ENCODE peak calls at places on chromosomes 2 and 18, in six cellular contexts. E, U, Y, X, R and F are unnamed samples.

GRCh38 chr2:71617266-71617665 is 163.9 kb downstream of the DYSF start:
- DNase-seq in X (peak; percentile 51), E (peak; percentile 10), Y (no peak), R (no peak), U (no peak), F (no peak)

GRCh38 chr2:18219676-18220075 is 340.8 kb downstream of the RDH14 start:
- DNase-seq in X (no peak), E (no peak), R (no peak), Y (no peak), U (no peak), F (no peak)

GRCh38 chr2:84946204-84947009 is 24.6 kb upstream of the KCMF1 start:
- DNase-seq in R (peak; percentile 82), X (no peak), U (peak; percentile 91), E (peak; percentile 86), Y (no peak), F (no peak)

GRCh38 chr2:144374163-144374661 is 145.7 kb downstream of the ZEB2 start:
- DNase-seq in Y (no peak), U (no peak), E (no peak), X (no peak), R (no peak), F (no peak)

GRCh38 chr2:233840520-233840919 is 13.8 kb downstream of the HJURP start:
- DNase-seq in E (no peak), Y (peak; percentile 12), X (peak; percentile 34), R (no peak), U (no peak), F (no peak)

GRCh38 chr2:115165529-115166109 is 723.2 kb downstream of the DPP10 start:
- DNase-seq in U (peak; percentile 5), E (peak; percentile 35), Y (no peak), X (no peak), R (peak; percentile 68), F (peak; percentile 30)

GRCh38 chr2:56816666-56817065 is 632.9 kb downstream of the CCDC85A start:
- DNase-seq in U (no peak), E (no peak), Y (no peak), R (peak; percentile 4), X (no peak), F (no peak)

GRCh38 chr2:235925250-235925919 is 242.8 kb downstream of the GBX2 start:
- DNase-seq in E (no peak), U (no peak), Y (no peak), X (no peak), R (no peak), F (no peak)

GRCh38 chr2:237194081-237194480 is 108.4 kb downstream of the COPS8 start:
- DNase-seq in U (no peak), E (no peak), Y (no peak), R (no peak), X (no peak), F (no peak)

GRCh38 chr2:240689975-240690374 is 1.7 kb upstream of the AQP12A start:
- DNase-seq in Y (peak; percentile 34), X (no peak), E (no peak), R (no peak), U (no peak), F (no peak)

GRCh38 chr18:36544036-36544725 is 246.7 kb downstream of the FHOD3 start:
- DNase-seq in Y (no peak), E (no peak), U (no peak), X (no peak), R (no peak), F (no peak)

GRCh38 chr2:85706604-85707296 is 12.6 kb downstream of the GNLY start:
- DNase-seq in U (no peak), E (no peak), X (peak; percentile 75), R (no peak), Y (peak; percentile 85), F (no peak)

GRCh38 chr18:61677435-61677830 is 215.4 kb downstream of the RNF152 start:
- DNase-seq in R (no peak), X (no peak), E (no peak), Y (no peak), U (no peak), F (no peak)

GRCh38 chr2:3172265-3172935 is 205.2 kb downstream of the EIPR1 start:
- DNase-seq in E (no peak), Y (no peak), R (no peak), U (no peak), X (no peak), F (peak; percentile 75)

GRCh38 chr2:176637497-176638166 is 368.4 kb downstream of the MTX2 start:
- DNase-seq in R (peak; percentile 41), Y (peak; percentile 70), U (no peak), X (no peak), E (peak; percentile 48), F (peak; percentile 21)

GRCh38 chr2:236928353-236929153 is 157.1 kb upstream of the COPS8 start:
- DNase-seq in Y (no peak), X (peak; percentile 50), E (peak; percentile 12), U (no peak), R (no peak), F (no peak)

GRCh38 chr2:239127513-239127912 is 273.3 kb downstream of the HDAC4 start:
- DNase-seq in Y (no peak), U (no peak), R (no peak), E (no peak), X (no peak), F (no peak)

GRCh38 chr18:25223211-25223610 is 128.8 kb downstream of the ZNF521 start:
- DNase-seq in R (no peak), U (no peak), E (no peak), Y (no peak), X (no peak), F (no peak)

GRCh38 chr2:196601430-196602306 is 37.8 kb upstream of the CCDC150 start:
- DNase-seq in U (peak; percentile 83), X (peak; percentile 83), E (no peak), R (peak; percentile 44), Y (no peak), F (peak; percentile 11)
- TF ChIP-seq CTCF in U (no peak), X (no peak), E (no peak), R (no peak), Y (no peak), F (no peak)

GRCh38 chr2:29426354-29426753 is 311.1 kb downstream of the CLIP4 start:
- DNase-seq in R (no peak), E (no peak), X (no peak), U (no peak), Y (no peak), F (no peak)

GRCh38 chr2:29425866-29426265 is 310.7 kb downstream of the CLIP4 start:
- DNase-seq in R (no peak), X (no peak), E (no peak), U (no peak), Y (no peak), F (no peak)

GRCh38 chr2:29430382-29431112 is 315.3 kb downstream of the CLIP4 start:
- DNase-seq in E (no peak), R (no peak), X (no peak), U (no peak), Y (no peak), F (no peak)

GRCh38 chr2:29433920-29434319 is 318.7 kb downstream of the CLIP4 start:
- DNase-seq in Y (no peak), X (no peak), R (no peak), E (no peak), U (no peak), F (no peak)

GRCh38 chr2:29431485-29431884 is 316.3 kb downstream of the CLIP4 start:
- DNase-seq in X (no peak), E (no peak), Y (no peak), U (no peak), R (no peak), F (no peak)
- H3K4me3 ChIP-seq in X (no peak overlapping the region), E (no peak overlapping the region), Y (no peak overlapping the region), U (no peak overlapping the region), R (no peak overlapping the region), F (no peak overlapping the region)

GRCh38 chr2:191389288-191389687 is 144.1 kb downstream of the MYO1B start:
- DNase-seq in X (no peak), U (no peak), E (no peak), Y (no peak), R (no peak), F (no peak)

GRCh38 chr2:191391171-191391570 is 146.0 kb downstream of the MYO1B start:
- DNase-seq in Y (no peak), E (no peak), U (no peak), R (no peak), X (no peak), F (no peak)

GRCh38 chr2:191396794-191397193 is 151.6 kb downstream of the MYO1B start:
- DNase-seq in X (no peak), R (no peak), E (no peak), U (no peak), Y (no peak), F (no peak)

DNA sequence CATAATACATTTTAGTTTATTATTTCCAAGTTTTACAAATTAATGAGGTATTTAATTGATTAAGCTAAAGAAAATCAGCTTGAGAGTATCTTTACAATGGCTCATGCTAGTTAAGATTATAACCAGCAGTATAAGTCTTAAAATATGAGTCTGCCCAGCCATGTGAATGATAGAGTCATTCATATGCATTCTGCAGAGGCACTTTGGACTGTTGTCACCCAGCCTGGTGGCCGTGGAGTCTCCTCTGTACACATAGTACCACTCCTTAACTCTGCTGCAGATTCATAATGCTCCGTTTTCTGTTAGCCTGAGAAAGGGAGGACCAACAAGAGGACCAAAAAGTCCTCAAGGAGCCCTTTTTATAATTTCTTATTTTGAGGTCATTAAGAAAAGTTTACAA is 148.8 kb downstream of the MYO1B start:
- DNase-seq in U (no peak), X (no peak), R (no peak), E (no peak), Y (no peak), F (no peak)
- H3K27ac ChIP-seq in U (no peak overlapping the region), X (no peak overlapping the region), R (no peak overlapping the region), E (no peak overlapping the region), Y (no peak overlapping the region), F (no peak overlapping the region)

GRCh38 chr18:9506046-9506792 is 30.9 kb downstream of the RALBP1 start:
- DNase-seq in U (no peak), E (peak; percentile 25), Y (no peak), R (no peak), X (no peak), F (peak; percentile 39)
- TF ChIP-seq CTCF in U (no peak), E (no peak), Y (no peak), R (no peak), X (no peak), F (no peak)

DNA sequence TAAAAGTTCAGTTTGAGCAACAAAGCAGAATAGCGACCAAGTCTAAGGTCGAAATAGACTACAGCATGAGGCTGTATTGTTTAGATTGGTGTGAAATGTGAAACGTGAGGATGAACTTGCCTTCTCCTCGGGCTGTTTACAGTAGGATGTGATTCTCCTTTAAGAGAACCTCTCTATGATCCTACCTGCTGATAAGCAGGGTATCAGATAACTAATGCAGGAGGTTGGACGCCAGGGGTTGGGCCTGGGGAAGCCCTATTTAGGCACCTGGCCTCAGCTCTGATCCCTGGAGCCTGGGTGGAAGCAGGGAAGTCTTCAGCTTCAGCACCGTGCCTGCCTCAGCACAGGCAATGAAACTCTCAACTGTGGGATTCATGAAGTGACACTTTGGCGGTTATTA is 11.4 kb downstream of the CRYGD start:
- DNase-seq in E (no peak), U (no peak), Y (no peak), R (no peak), X (no peak), F (peak; percentile 68)
- H3K4me3 ChIP-seq in E (no peak overlapping the region), U (no peak overlapping the region), Y (no peak overlapping the region), R (no peak overlapping the region), X (no peak overlapping the region), F (no peak overlapping the region)

GRCh38 chr18:23143059-23143831 is 8.0 kb downstream of the CABLES1 start:
- DNase-seq in R (peak; percentile 70), Y (peak; percentile 78), E (peak; percentile 75), X (peak; percentile 82), U (no peak), F (no peak)
- H3K27ac ChIP-seq in R (peak overlapping the region; percentile 91), Y (peak overlapping the region; percentile 75), E (peak overlapping the region; percentile 76), X (peak overlapping the region; percentile 64), U (peak overlapping the region; percentile 88), F (no peak overlapping the region)

GRCh38 chr2:26840937-26841610 is 6.9 kb upstream of the DPYSL5 start:
- DNase-seq in Y (no peak), X (peak; percentile 26), U (no peak), E (no peak), R (no peak), F (peak; percentile 52)
- TF ChIP-seq CTCF in Y (no peak), X (no peak), U (peak; percentile 42), E (no peak), R (no peak), F (peak; percentile 63)